ENCODE peak calls at places on chromosomes 2 and 18, in four cellular contexts. One of them, this sample, is unnamed.

GRCh38 chr2:95025406-95026319 is at the start of gene MAL:
- DNase-seq in GM12878: no peak
- DNase-seq in IMR-90: no peak
- DNase-seq in A549: peak; percentile 41
- DNase-seq in this sample: no peak

GRCh38 chr18:37179384-37179783 is 350.5 kb downstream of the KIAA1328 start:
- DNase-seq in IMR-90: no peak
- DNase-seq in GM12878: no peak
- DNase-seq in A549: no peak
- DNase-seq in this sample: no peak

GRCh38 chr2:144233226-144234114 is 286.4 kb downstream of the ZEB2 start:
- DNase-seq in IMR-90: no peak
- DNase-seq in A549: no peak
- DNase-seq in GM12878: no peak
- DNase-seq in this sample: no peak

GRCh38 chr2:19364014-19364413 is 5.6 kb upstream of the OSR1 start:
- DNase-seq in GM12878: no peak
- DNase-seq in IMR-90: no peak
- DNase-seq in A549: no peak
- DNase-seq in this sample: no peak

GRCh38 chr2:8316356-8316755 is 365.5 kb upstream of the ID2 start:
- DNase-seq in IMR-90: no peak
- DNase-seq in GM12878: no peak
- DNase-seq in A549: no peak
- DNase-seq in this sample: no peak

GRCh38 chr2:128291161-128291843 is 27.4 kb downstream of the HS6ST1 start:
- DNase-seq in GM12878: no peak
- DNase-seq in IMR-90: no peak
- DNase-seq in A549: no peak
- DNase-seq in this sample: no peak

GRCh38 chr18:49681387-49681786 is 119.5 kb downstream of the LIPG start:
- DNase-seq in GM12878: no peak
- DNase-seq in IMR-90: no peak
- DNase-seq in A549: peak; percentile 6
- DNase-seq in this sample: no peak

GRCh38 chr2:56587456-56587855 is 403.7 kb downstream of the CCDC85A start:
- DNase-seq in IMR-90: no peak
- DNase-seq in GM12878: no peak
- DNase-seq in A549: no peak
- DNase-seq in this sample: no peak

GRCh38 chr18:41073372-41073954 is 881.6 kb upstream of the PIK3C3 start:
- DNase-seq in GM12878: no peak
- DNase-seq in A549: no peak
- DNase-seq in IMR-90: peak; percentile 90
- DNase-seq in this sample: no peak

GRCh38 chr18:44238911-44239310 is 441.8 kb upstream of the SETBP1 start:
- DNase-seq in GM12878: no peak
- DNase-seq in A549: no peak
- DNase-seq in IMR-90: no peak
- DNase-seq in this sample: no peak

GRCh38 chr2:74497777-74498499 is 1.5 kb downstream of the LBX2 start:
- DNase-seq in A549: no peak
- DNase-seq in IMR-90: no peak
- DNase-seq in GM12878: no peak
- DNase-seq in this sample: no peak

GRCh38 chr2:149021761-149022160 is 16.7 kb upstream of the LYPD6B start:
- DNase-seq in GM12878: peak; percentile 62
- DNase-seq in A549: no peak
- DNase-seq in IMR-90: no peak
- DNase-seq in this sample: no peak

GRCh38 chr2:54859997-54860701 is 136.7 kb downstream of the EML6 start:
- DNase-seq in A549: peak; percentile 55
- DNase-seq in IMR-90: peak; percentile 89
- DNase-seq in GM12878: no peak
- DNase-seq in this sample: no peak

GRCh38 chr2:12416600-12416999 is 300.1 kb upstream of the TRIB2 start:
- DNase-seq in IMR-90: peak; percentile 48
- DNase-seq in A549: peak; percentile 16
- DNase-seq in GM12878: no peak
- DNase-seq in this sample: peak; percentile 78

GRCh38 chr2:64482765-64483504 is 29.0 kb downstream of the LGALSL start:
- DNase-seq in GM12878: no peak
- DNase-seq in A549: no peak
- DNase-seq in IMR-90: no peak
- DNase-seq in this sample: no peak

GRCh38 chr2:19123556-19123955 is 234.9 kb downstream of the OSR1 start:
- DNase-seq in IMR-90: no peak
- DNase-seq in A549: no peak
- DNase-seq in GM12878: no peak
- DNase-seq in this sample: no peak

GRCh38 chr2:181174880-181175590 is 194.6 kb downstream of the UBE2E3 start:
- DNase-seq in A549: no peak
- DNase-seq in IMR-90: peak; percentile 50
- DNase-seq in GM12878: no peak
- DNase-seq in this sample: no peak

GRCh38 chr2:95276888-95277245 is 2.6 kb downstream of the PROM2 start:
- DNase-seq in IMR-90: no peak
- DNase-seq in GM12878: no peak
- DNase-seq in A549: no peak
- DNase-seq in this sample: no peak

GRCh38 chr18:62485684-62486083 is 37.1 kb upstream of the ZCCHC2 start:
- DNase-seq in IMR-90: peak; percentile 76
- DNase-seq in A549: peak; percentile 67
- DNase-seq in GM12878: no peak
- DNase-seq in this sample: peak; percentile 70

GRCh38 chr2:71728036-71728435 is 274.7 kb downstream of the DYSF start:
- DNase-seq in GM12878: no peak
- DNase-seq in A549: no peak
- DNase-seq in IMR-90: no peak
- DNase-seq in this sample: no peak

GRCh38 chr2:119126650-119127049 is 31.9 kb downstream of the C1QL2 start:
- DNase-seq in IMR-90: no peak
- DNase-seq in A549: peak; percentile 34
- DNase-seq in GM12878: no peak
- DNase-seq in this sample: peak; percentile 81

GRCh38 chr2:101466426-101466825 is 8.5 kb downstream of the RFX8 start:
- DNase-seq in A549: no peak
- DNase-seq in IMR-90: no peak
- DNase-seq in GM12878: no peak
- DNase-seq in this sample: no peak

GRCh38 chr2:101463458-101463857 is 11.5 kb downstream of the RFX8 start:
- DNase-seq in GM12878: no peak
- DNase-seq in A549: no peak
- DNase-seq in IMR-90: no peak
- DNase-seq in this sample: no peak

GRCh38 chr2:101467306-101467705 is 7.6 kb downstream of the RFX8 start:
- DNase-seq in IMR-90: peak; percentile 42
- DNase-seq in GM12878: no peak
- DNase-seq in A549: no peak
- DNase-seq in this sample: no peak

GRCh38 chr2:101464841-101465240 is 10.1 kb downstream of the RFX8 start:
- DNase-seq in A549: no peak
- DNase-seq in GM12878: no peak
- DNase-seq in IMR-90: peak; percentile 66
- DNase-seq in this sample: no peak

GRCh38 chr2:101463885-101464653 is 10.8 kb downstream of the RFX8 start:
- DNase-seq in GM12878: no peak
- DNase-seq in A549: peak; percentile 20
- DNase-seq in IMR-90: peak; percentile 92
- DNase-seq in this sample: no peak
- TF ChIP-seq CEBPB in GM12878: no peak
- TF ChIP-seq CEBPB in A549: no peak
- TF ChIP-seq CEBPB in IMR-90: peak; percentile 21
- TF ChIP-seq CEBPB in this sample: no peak

GRCh38 chr2:165067958-165068612 is 112.8 kb upstream of the SLC38A11 start:
- DNase-seq in A549: peak; percentile 75
- DNase-seq in GM12878: no peak
- DNase-seq in IMR-90: peak; percentile 23
- DNase-seq in this sample: no peak
- TF ChIP-seq RCOR1 in A549: no peak
- TF ChIP-seq RCOR1 in GM12878: no peak
- TF ChIP-seq RCOR1 in IMR-90: no peak
- TF ChIP-seq RCOR1 in this sample: no peak

DNA sequence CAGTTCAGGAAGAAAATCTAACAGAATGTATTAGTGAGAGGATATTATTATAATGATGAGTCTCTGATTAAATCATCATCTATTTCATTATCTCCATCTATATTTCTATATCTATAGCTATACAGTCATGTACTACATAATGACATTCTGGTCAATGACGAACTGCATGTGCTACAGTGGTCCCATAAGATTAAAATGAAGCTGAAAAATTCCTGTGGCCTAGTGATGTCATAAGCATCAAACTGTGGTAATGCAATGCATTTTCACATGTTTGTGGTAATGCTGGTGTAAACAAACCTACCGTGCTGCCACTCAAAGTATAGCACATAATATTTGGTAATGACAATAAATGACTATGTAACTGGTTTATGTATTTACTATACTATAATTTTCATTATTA is 1127.9 kb upstream of the CHAC2 start:
- DNase-seq in A549: no peak
- DNase-seq in GM12878: no peak
- DNase-seq in IMR-90: peak; percentile 71
- DNase-seq in this sample: no peak
- TF ChIP-seq CEBPB in A549: no peak
- TF ChIP-seq CEBPB in GM12878: no peak
- TF ChIP-seq CEBPB in IMR-90: no peak
- TF ChIP-seq CEBPB in this sample: no peak

GRCh38 chr18:74083071-74083954 is 64.3 kb downstream of the FBXO15 start:
- DNase-seq in IMR-90: no peak
- DNase-seq in GM12878: no peak
- DNase-seq in A549: no peak
- DNase-seq in this sample: no peak
- TF ChIP-seq RCOR1 in IMR-90: no peak
- TF ChIP-seq RCOR1 in GM12878: no peak
- TF ChIP-seq RCOR1 in A549: no peak
- TF ChIP-seq RCOR1 in this sample: no peak

GRCh38 chr18:50866765-50867164 is 12.2 kb upstream of the ME2 start:
- DNase-seq in IMR-90: no peak
- DNase-seq in A549: no peak
- DNase-seq in GM12878: no peak
- DNase-seq in this sample: no peak

GRCh38 chr18:50861617-50862016 is 17.3 kb upstream of the ME2 start:
- DNase-seq in A549: no peak
- DNase-seq in IMR-90: no peak
- DNase-seq in GM12878: no peak
- DNase-seq in this sample: no peak

GRCh38 chr18:50859793-50860192 is 19.1 kb upstream of the ME2 start:
- DNase-seq in A549: no peak
- DNase-seq in GM12878: no peak
- DNase-seq in IMR-90: no peak
- DNase-seq in this sample: no peak

GRCh38 chr18:50863840-50864239 is 15.1 kb upstream of the ME2 start:
- DNase-seq in IMR-90: no peak
- DNase-seq in A549: no peak
- DNase-seq in GM12878: no peak
- DNase-seq in this sample: no peak

DNA sequence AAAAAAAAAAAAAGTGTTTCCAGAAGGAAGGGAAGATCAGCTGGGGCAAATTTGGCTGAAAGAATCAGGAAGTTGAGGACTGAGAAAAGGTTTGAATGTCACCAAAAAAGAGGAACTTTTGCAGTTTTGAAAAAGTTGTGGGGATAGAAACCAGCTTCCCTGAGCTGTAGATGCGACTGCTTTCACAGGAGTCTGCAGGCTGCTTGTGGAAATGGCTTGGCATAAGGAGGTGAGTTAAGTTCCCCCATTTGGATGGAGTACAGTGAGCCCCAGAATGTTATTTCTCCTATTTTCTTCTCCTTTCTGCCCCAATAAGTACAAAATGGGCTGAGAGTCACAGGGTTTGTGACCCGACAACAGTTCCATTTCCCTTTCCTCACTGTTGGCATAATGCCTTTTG is 16.5 kb upstream of the ME2 start:
- DNase-seq in GM12878: no peak
- DNase-seq in A549: no peak
- DNase-seq in IMR-90: no peak
- DNase-seq in this sample: no peak
- TF ChIP-seq CEBPB in GM12878: no peak
- TF ChIP-seq CEBPB in A549: no peak
- TF ChIP-seq CEBPB in IMR-90: no peak
- TF ChIP-seq CEBPB in this sample: no peak

GRCh38 chr2:233440314-233440713 is 86.0 kb downstream of the DGKD start:
- DNase-seq in GM12878: no peak
- DNase-seq in IMR-90: no peak
- DNase-seq in A549: no peak
- DNase-seq in this sample: no peak

GRCh38 chr2:233437439-233437955 is 83.2 kb downstream of the DGKD start:
- DNase-seq in IMR-90: no peak
- DNase-seq in GM12878: no peak
- DNase-seq in A549: no peak
- DNase-seq in this sample: no peak

GRCh38 chr2:233439191-233439590 is 84.9 kb downstream of the DGKD start:
- DNase-seq in IMR-90: no peak
- DNase-seq in A549: no peak
- DNase-seq in GM12878: no peak
- DNase-seq in this sample: no peak

GRCh38 chr2:233436691-233437438 is 82.6 kb downstream of the DGKD start:
- DNase-seq in GM12878: no peak
- DNase-seq in A549: no peak
- DNase-seq in IMR-90: no peak
- DNase-seq in this sample: no peak

DNA sequence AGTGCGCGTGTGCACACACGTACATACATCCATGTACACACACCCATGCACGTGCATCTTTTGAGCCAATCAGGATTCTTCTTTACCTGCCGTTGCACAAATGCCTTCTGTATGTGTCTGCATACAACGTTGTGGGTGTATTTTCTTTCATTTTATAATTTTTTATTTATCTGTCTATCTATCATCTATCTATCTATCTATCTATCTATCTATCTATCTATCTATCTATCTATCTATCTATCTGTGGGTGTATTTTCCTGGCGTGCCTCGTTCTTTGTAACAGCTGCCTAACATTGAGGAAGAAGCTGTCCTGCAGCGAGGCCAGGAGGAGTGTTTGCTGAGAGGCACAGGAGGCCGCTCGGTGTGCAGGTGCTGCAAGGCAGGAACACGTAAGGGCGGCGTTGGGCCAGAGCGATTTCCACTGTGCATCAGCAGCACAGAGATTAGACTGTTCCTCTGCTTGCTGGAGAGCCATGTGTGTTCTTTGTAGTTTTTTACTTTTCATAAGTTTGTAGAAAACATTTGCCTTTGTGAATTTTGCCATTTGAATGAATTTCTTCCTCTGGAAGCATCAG is 84.4 kb downstream of the DGKD start:
- DNase-seq in GM12878: no peak
- DNase-seq in IMR-90: no peak
- DNase-seq in A549: no peak
- DNase-seq in this sample: no peak
- TF ChIP-seq RCOR1 in GM12878: no peak
- TF ChIP-seq RCOR1 in IMR-90: no peak
- TF ChIP-seq RCOR1 in A549: no peak
- TF ChIP-seq RCOR1 in this sample: no peak